ENCODE peak calls at places on chromosomes 7 and 10, in five cellular contexts. One of them, this sample, is unnamed.

GRCh38 chr10:102368072-102368471 is 27.4 kb upstream of the NFKB2 start:
- DNase-seq in iPS DF 6.9: no peak
- DNase-seq in RWPE1: peak; percentile 57
- DNase-seq in M059J: peak; percentile 73
- DNase-seq in DMS53: no peak
- DNase-seq in this sample: peak; percentile 84

GRCh38 chr10:50224330-50224952 is 26.9 kb downstream of the ASAH2 start:
- DNase-seq in RWPE1: peak; percentile 75
- DNase-seq in M059J: peak; percentile 66
- DNase-seq in DMS53: peak; percentile 87
- DNase-seq in iPS DF 6.9: no peak
- DNase-seq in this sample: peak; percentile 65

GRCh38 chr7:136870799-136871487 is 2.5 kb downstream of the CHRM2 start:
- DNase-seq in iPS DF 6.9: no peak
- DNase-seq in DMS53: peak; percentile 57
- DNase-seq in RWPE1: no peak
- DNase-seq in M059J: peak; percentile 14
- DNase-seq in this sample: no peak

GRCh38 chr7:104341545-104341944 is 13.1 kb downstream of the LHFPL3 start:
- DNase-seq in RWPE1: no peak
- DNase-seq in M059J: no peak
- DNase-seq in iPS DF 6.9: peak; percentile 43
- DNase-seq in DMS53: peak; percentile 75
- DNase-seq in this sample: no peak

GRCh38 chr10:14602807-14603538 is 171.7 kb downstream of the FAM107B start:
- DNase-seq in RWPE1: no peak
- DNase-seq in DMS53: no peak
- DNase-seq in M059J: no peak
- DNase-seq in iPS DF 6.9: no peak
- DNase-seq in this sample: peak; percentile 37

GRCh38 chr10:72171175-72171630 is 44.6 kb upstream of the ANAPC16 start:
- DNase-seq in RWPE1: peak; percentile 77
- DNase-seq in M059J: peak; percentile 99
- DNase-seq in DMS53: no peak
- DNase-seq in iPS DF 6.9: peak; percentile 1
- DNase-seq in this sample: peak; percentile 99

GRCh38 chr10:88162852-88163251 is 299.4 kb downstream of the PTEN start:
- DNase-seq in M059J: no peak
- DNase-seq in RWPE1: no peak
- DNase-seq in DMS53: no peak
- DNase-seq in iPS DF 6.9: no peak
- DNase-seq in this sample: no peak

GRCh38 chr10:71300555-71301370 is 18.3 kb upstream of the SLC29A3 start:
- DNase-seq in RWPE1: peak; percentile 67
- DNase-seq in M059J: no peak
- DNase-seq in DMS53: no peak
- DNase-seq in iPS DF 6.9: no peak
- DNase-seq in this sample: no peak

GRCh38 chr7:2863461-2864066 is 19.5 kb upstream of the GNA12 start:
- DNase-seq in DMS53: peak; percentile 87
- DNase-seq in RWPE1: peak; percentile 89
- DNase-seq in M059J: peak; percentile 98
- DNase-seq in iPS DF 6.9: no peak
- DNase-seq in this sample: peak; percentile 92

GRCh38 chr7:2603388-2603965 is 28.3 kb upstream of the TTYH3 start:
- DNase-seq in DMS53: no peak
- DNase-seq in RWPE1: no peak
- DNase-seq in M059J: no peak
- DNase-seq in iPS DF 6.9: no peak
- DNase-seq in this sample: no peak

This sample was measured in kidney tubule cell.